ENCODE peak calls at places on chromosomes 3 and 15, in nine cellular contexts. One of them, this sample, is unnamed.

GRCh38 chr15:66730168-66731014 is 28.4 kb downstream of the SMAD6 start:
- DNase-seq in B cell: no peak
- DNase-seq in A549: peak; percentile 48
- DNase-seq in H9: no peak
- DNase-seq in psoas muscle: no peak
- DNase-seq in GM12864: no peak
- DNase-seq in CD8-positive, alpha-beta T cell: no peak
- DNase-seq in fibroblast of mammary gland: peak; percentile 75
- DNase-seq in GM23338: no peak
- DNase-seq in this sample: no peak

GRCh38 chr3:87228316-87228715 is 1.2 kb downstream of the CHMP2B start:
- DNase-seq in B cell: no peak
- DNase-seq in A549: no peak
- DNase-seq in H9: no peak
- DNase-seq in psoas muscle: no peak
- DNase-seq in GM12864: no peak
- DNase-seq in CD8-positive, alpha-beta T cell: no peak
- DNase-seq in fibroblast of mammary gland: peak; percentile 29
- DNase-seq in GM23338: no peak
- DNase-seq in this sample: no peak

GRCh38 chr15:41283653-41284424 is 48.6 kb downstream of the OIP5 start:
- DNase-seq in B cell: peak; percentile 98
- DNase-seq in A549: peak; percentile 98
- DNase-seq in H9: peak; percentile 98
- DNase-seq in psoas muscle: peak; percentile 98
- DNase-seq in GM12864: peak; percentile 99
- DNase-seq in CD8-positive, alpha-beta T cell: peak; percentile 98
- DNase-seq in fibroblast of mammary gland: peak; percentile 99
- DNase-seq in GM23338: peak; percentile 99
- DNase-seq in this sample: peak; percentile 97

GRCh38 chr15:77329202-77329601 is 90.7 kb downstream of the PEAK1 start:
- DNase-seq in B cell: no peak
- DNase-seq in A549: no peak
- DNase-seq in H9: no peak
- DNase-seq in psoas muscle: no peak
- DNase-seq in GM12864: no peak
- DNase-seq in CD8-positive, alpha-beta T cell: no peak
- DNase-seq in fibroblast of mammary gland: peak; percentile 31
- DNase-seq in GM23338: peak; percentile 29
- DNase-seq in this sample: no peak

GRCh38 chr15:32659340-32659831 is 17.9 kb downstream of the SCG5 start:
- DNase-seq in B cell: no peak
- DNase-seq in A549: peak; percentile 63
- DNase-seq in H9: no peak
- DNase-seq in psoas muscle: peak; percentile 20
- DNase-seq in GM12864: no peak
- DNase-seq in CD8-positive, alpha-beta T cell: no peak
- DNase-seq in fibroblast of mammary gland: peak; percentile 78
- DNase-seq in GM23338: no peak
- DNase-seq in this sample: no peak

GRCh38 chr15:25937796-25938195 is 74.7 kb upstream of the ATP10A start:
- DNase-seq in B cell: no peak
- DNase-seq in A549: no peak
- DNase-seq in H9: no peak
- DNase-seq in psoas muscle: no peak
- DNase-seq in GM12864: no peak
- DNase-seq in CD8-positive, alpha-beta T cell: no peak
- DNase-seq in fibroblast of mammary gland: no peak
- DNase-seq in GM23338: no peak
- DNase-seq in this sample: no peak

GRCh38 chr3:58336135-58336882 is 3.6 kb downstream of the PXK start:
- DNase-seq in B cell: no peak
- DNase-seq in A549: no peak
- DNase-seq in H9: no peak
- DNase-seq in psoas muscle: no peak
- DNase-seq in GM12864: no peak
- DNase-seq in CD8-positive, alpha-beta T cell: no peak
- DNase-seq in fibroblast of mammary gland: peak; percentile 98
- DNase-seq in GM23338: no peak
- DNase-seq in this sample: no peak

GRCh38 chr3:35393916-35394315 is 245.4 kb upstream of the ARPP21 start:
- DNase-seq in B cell: no peak
- DNase-seq in A549: no peak
- DNase-seq in H9: peak; percentile 31
- DNase-seq in psoas muscle: no peak
- DNase-seq in GM12864: no peak
- DNase-seq in CD8-positive, alpha-beta T cell: no peak
- DNase-seq in fibroblast of mammary gland: no peak
- DNase-seq in GM23338: peak; percentile 5
- DNase-seq in this sample: no peak

GRCh38 chr3:45842851-45843625 is 1.1 kb upstream of the LZTFL1 start:
- DNase-seq in B cell: no peak
- DNase-seq in A549: no peak
- DNase-seq in H9: no peak
- DNase-seq in psoas muscle: no peak
- DNase-seq in GM12864: no peak
- DNase-seq in CD8-positive, alpha-beta T cell: no peak
- DNase-seq in fibroblast of mammary gland: no peak
- DNase-seq in GM23338: no peak
- DNase-seq in this sample: no peak

GRCh38 chr3:4765212-4765611 is 214.0 kb upstream of the BHLHE40 start:
- DNase-seq in B cell: no peak
- DNase-seq in A549: no peak
- DNase-seq in H9: no peak
- DNase-seq in psoas muscle: no peak
- DNase-seq in GM12864: no peak
- DNase-seq in CD8-positive, alpha-beta T cell: no peak
- DNase-seq in fibroblast of mammary gland: peak; percentile 30
- DNase-seq in GM23338: no peak
- DNase-seq in this sample: no peak
- TF ChIP-seq CTCF in B cell: no peak
- TF ChIP-seq CTCF in A549: no peak
- TF ChIP-seq CTCF in H9: no peak
- TF ChIP-seq CTCF in psoas muscle: no peak
- TF ChIP-seq CTCF in GM12864: no peak
- TF ChIP-seq CTCF in CD8-positive, alpha-beta T cell: no peak
- TF ChIP-seq CTCF in fibroblast of mammary gland: no peak
- TF ChIP-seq CTCF in GM23338: no peak
- TF ChIP-seq CTCF in this sample: no peak

GRCh38 chr15:98881526-98882517 is 125.8 kb downstream of the PGPEP1L start:
- DNase-seq in B cell: no peak
- DNase-seq in A549: peak; percentile 84
- DNase-seq in H9: no peak
- DNase-seq in psoas muscle: no peak
- DNase-seq in GM12864: no peak
- DNase-seq in CD8-positive, alpha-beta T cell: no peak
- DNase-seq in fibroblast of mammary gland: peak; percentile 85
- DNase-seq in GM23338: peak; percentile 76
- DNase-seq in this sample: no peak
- TF ChIP-seq CTCF in B cell: peak; percentile 75
- TF ChIP-seq CTCF in A549: peak; percentile 57
- TF ChIP-seq CTCF in H9: peak; percentile 78
- TF ChIP-seq CTCF in psoas muscle: peak; percentile 51
- TF ChIP-seq CTCF in GM12864: peak; percentile 27
- TF ChIP-seq CTCF in CD8-positive, alpha-beta T cell: peak; percentile 60
- TF ChIP-seq CTCF in fibroblast of mammary gland: peak; percentile 53
- TF ChIP-seq CTCF in GM23338: peak; percentile 79
- TF ChIP-seq CTCF in this sample: peak; percentile 80

DNA sequence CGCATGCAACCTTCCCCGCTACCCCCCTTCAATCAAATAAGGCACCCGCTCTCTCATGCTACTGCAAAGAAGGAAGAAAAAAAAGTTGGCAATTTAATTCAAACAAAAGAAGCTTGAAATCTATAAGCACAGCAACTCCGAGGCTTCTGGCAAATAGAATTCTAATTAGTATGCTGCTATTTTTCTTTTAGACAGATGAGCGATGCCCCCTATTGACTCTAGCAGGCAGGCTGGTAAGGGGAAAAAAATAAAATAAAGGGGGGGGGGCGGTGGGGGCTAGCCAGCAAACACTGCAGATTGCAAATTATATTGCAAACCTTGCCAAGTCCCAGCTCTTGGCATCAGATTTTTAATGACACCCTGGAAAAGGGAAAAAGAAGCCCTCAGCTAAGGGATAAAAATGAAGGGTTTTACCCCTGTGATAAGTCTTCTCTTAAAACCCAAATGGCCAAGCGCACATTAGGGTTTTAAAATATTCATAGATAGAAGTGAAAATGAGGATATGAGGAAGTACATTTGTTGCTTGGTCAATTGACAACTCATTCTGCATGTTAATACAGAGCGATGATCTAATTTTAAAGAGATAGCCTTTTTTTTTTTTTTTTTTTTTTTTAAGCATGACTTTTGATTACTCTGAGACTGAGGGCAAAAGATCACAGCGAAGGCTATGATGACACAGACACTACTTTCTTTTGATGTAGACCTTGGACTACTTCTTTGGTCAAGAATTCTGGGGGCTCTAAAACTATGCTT is 255.3 kb downstream of the NR2F2 start:
- DNase-seq in B cell: no peak
- DNase-seq in A549: no peak
- DNase-seq in H9: no peak
- DNase-seq in psoas muscle: no peak
- DNase-seq in GM12864: no peak
- DNase-seq in CD8-positive, alpha-beta T cell: no peak
- DNase-seq in fibroblast of mammary gland: peak; percentile 31
- DNase-seq in GM23338: peak; percentile 24
- DNase-seq in this sample: no peak
- TF ChIP-seq CTCF in B cell: no peak
- TF ChIP-seq CTCF in A549: no peak
- TF ChIP-seq CTCF in H9: peak; percentile 44
- TF ChIP-seq CTCF in psoas muscle: peak; percentile 22
- TF ChIP-seq CTCF in GM12864: no peak
- TF ChIP-seq CTCF in CD8-positive, alpha-beta T cell: no peak
- TF ChIP-seq CTCF in fibroblast of mammary gland: peak; percentile 39
- TF ChIP-seq CTCF in GM23338: peak; percentile 69
- TF ChIP-seq CTCF in this sample: no peak

DNA sequence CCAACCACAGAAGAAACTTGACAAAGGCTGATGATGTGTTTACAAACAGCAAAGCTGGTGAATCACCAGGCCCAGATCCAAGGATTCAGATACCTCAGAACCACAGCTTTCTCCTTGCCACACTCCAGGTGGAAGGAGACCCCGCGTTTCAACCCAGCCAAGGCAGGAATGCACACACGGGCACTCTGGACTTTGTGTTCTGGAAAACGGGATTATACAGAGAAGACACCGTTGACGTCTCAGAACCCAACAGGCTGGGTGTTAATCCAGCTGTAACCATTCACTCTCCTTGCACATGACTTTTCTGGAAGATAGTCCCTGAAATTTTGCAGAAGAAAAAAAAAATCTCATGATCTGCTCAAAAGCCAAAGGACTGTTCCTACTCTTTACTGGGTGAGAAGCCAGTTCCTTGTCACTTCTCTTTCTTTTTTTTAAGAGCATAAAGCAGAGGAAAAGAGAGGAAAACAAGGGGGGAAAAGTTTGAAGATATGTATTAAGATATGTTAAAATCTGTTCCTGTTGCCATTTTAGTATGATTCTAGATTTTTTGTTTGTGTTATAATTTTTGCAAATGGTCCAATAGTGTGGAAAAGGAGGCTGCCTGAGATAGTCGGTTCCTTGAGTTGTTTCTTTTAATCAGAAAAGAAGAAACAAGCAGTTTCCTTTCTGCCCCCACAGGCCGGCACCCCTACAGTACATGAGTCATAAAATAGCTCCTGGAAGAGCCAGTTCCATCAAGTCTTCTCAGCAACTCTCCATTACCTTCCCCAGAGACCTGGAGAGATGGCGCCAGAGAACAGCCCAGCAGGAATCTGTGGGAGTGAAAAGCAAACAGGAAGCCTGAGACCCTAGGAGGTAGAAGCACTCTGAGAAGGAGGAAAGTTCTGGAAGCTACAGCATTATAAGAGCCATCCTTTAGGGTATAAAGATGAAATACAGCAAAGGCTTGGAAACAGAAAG is 73.1 kb downstream of the RORA start:
- DNase-seq in B cell: no peak
- DNase-seq in A549: no peak
- DNase-seq in H9: no peak
- DNase-seq in psoas muscle: peak; percentile 63
- DNase-seq in GM12864: no peak
- DNase-seq in CD8-positive, alpha-beta T cell: no peak
- DNase-seq in fibroblast of mammary gland: peak; percentile 89
- DNase-seq in GM23338: peak; percentile 50
- DNase-seq in this sample: no peak
- TF ChIP-seq CTCF in B cell: no peak
- TF ChIP-seq CTCF in A549: no peak
- TF ChIP-seq CTCF in H9: no peak
- TF ChIP-seq CTCF in psoas muscle: no peak
- TF ChIP-seq CTCF in GM12864: no peak
- TF ChIP-seq CTCF in CD8-positive, alpha-beta T cell: no peak
- TF ChIP-seq CTCF in fibroblast of mammary gland: peak; percentile 10
- TF ChIP-seq CTCF in GM23338: no peak
- TF ChIP-seq CTCF in this sample: no peak

DNA sequence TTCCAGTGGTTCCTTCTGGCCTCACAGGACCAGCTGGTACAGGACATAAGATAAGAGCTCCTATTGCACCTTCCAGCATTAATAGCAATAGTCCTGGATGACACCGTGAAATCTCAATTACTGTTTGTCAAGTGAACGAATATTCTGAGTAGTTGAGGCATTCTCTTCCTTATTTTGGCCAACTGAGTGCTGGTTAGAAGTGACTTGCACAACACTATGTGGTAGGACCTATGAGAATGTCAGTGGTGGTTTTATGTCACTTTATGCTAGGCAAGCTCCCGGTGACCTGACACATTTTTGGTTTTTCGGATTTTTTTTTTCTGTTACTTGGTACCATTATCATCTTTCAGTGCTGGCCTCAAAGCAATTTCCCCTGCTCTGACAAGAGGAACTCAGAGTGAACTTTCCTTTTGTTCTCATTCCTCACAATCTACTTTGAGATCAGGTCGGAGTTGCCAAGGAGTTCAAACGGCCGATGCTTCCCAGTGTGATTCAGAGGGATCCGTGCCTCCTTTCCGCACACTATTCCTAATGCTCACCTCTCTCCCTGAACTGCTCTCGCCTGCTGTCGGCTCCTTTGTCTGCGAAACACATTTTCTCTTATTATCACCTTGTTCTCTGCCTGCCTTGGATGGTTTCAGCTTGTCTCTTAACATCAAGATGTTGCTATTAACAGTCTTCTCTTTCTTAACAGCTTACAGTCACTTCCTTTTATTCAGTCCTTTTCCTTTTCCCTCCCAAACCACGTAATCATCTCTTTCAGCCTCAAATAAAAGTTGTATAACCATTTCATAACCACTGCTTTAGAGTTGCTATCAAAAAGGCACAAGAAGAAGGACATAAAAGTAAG is 35.8 kb downstream of the QTRT2 start:
- DNase-seq in B cell: no peak
- DNase-seq in A549: no peak
- DNase-seq in H9: no peak
- DNase-seq in psoas muscle: no peak
- DNase-seq in GM12864: no peak
- DNase-seq in CD8-positive, alpha-beta T cell: no peak
- DNase-seq in fibroblast of mammary gland: peak; percentile 15
- DNase-seq in GM23338: peak; percentile 16
- DNase-seq in this sample: no peak
- TF ChIP-seq CTCF in B cell: no peak
- TF ChIP-seq CTCF in A549: no peak
- TF ChIP-seq CTCF in H9: no peak
- TF ChIP-seq CTCF in psoas muscle: no peak
- TF ChIP-seq CTCF in GM12864: no peak
- TF ChIP-seq CTCF in CD8-positive, alpha-beta T cell: no peak
- TF ChIP-seq CTCF in fibroblast of mammary gland: no peak
- TF ChIP-seq CTCF in GM23338: no peak
- TF ChIP-seq CTCF in this sample: no peak

This sample was measured in type B pancreatic cell.